ENCODE peak calls at places on chromosome 10, in seven cellular contexts. U, L, F, B, A, H and X are unnamed samples.
A peak's percentile ranks its signal among the peaks of the same experiment; 100 is the strongest.

GRCh38 chr10:13722747-13723657 is 136.2 kb downstream of the PRPF18 start:
- DNase-seq in U (no peak), L (no peak), F (peak; percentile 78), B (no peak), A (no peak), H (no peak), X (no peak)

GRCh38 chr10:49360271-49361177 is 35.4 kb downstream of the DRGX start:
- DNase-seq in U (no peak), L (peak; percentile 44), F (no peak), B (no peak), A (no peak), H (no peak), X (no peak)

GRCh38 chr10:6399241-6399701 is 180.8 kb downstream of the PRKCQ start:
- DNase-seq in U (peak; percentile 22), L (peak; percentile 32), F (peak; percentile 82), B (no peak), A (peak; percentile 24), H (peak; percentile 82), X (no peak)

GRCh38 chr10:127649642-127650041 is 87.3 kb upstream of the FOXI2 start:
- DNase-seq in U (peak; percentile 11), L (peak; percentile 11), F (no peak), B (peak; percentile 38), A (no peak), H (peak; percentile 27), X (peak; percentile 2)

GRCh38 chr10:127299956-127300689 is 103.7 kb upstream of the INSYN2A start:
- DNase-seq in U (no peak), L (no peak), F (no peak), B (no peak), A (no peak), H (no peak), X (no peak)

GRCh38 chr10:113047605-113047962 is 97.5 kb downstream of the TCF7L2 start:
- DNase-seq in U (no peak), L (no peak), F (no peak), B (no peak), A (no peak), H (no peak), X (peak; percentile 57)

GRCh38 chr10:947051-947450 is 15.5 kb upstream of the LARP4B start:
- DNase-seq in U (no peak), L (no peak), F (no peak), B (no peak), A (peak; percentile 39), H (no peak), X (peak; percentile 65)

GRCh38 chr10:70296406-70296899 is 12.6 kb upstream of the NPFFR1 start:
- DNase-seq in U (no peak), L (no peak), F (peak; percentile 89), B (no peak), A (no peak), H (peak; percentile 45), X (peak; percentile 82)

GRCh38 chr10:72088879-72089585 is 681 bp upstream of the SPOCK2 start:
- DNase-seq in U (no peak), L (no peak), F (no peak), B (no peak), A (no peak), H (no peak), X (peak; percentile 39)

GRCh38 chr10:75404335-75405200 is 3.0 kb upstream of the ZNF503 start:
- DNase-seq in U (no peak), L (peak; percentile 69), F (no peak), B (peak; percentile 62), A (peak; percentile 66), H (no peak), X (peak; percentile 82)

GRCh38 chr10:112653851-112654250 is 206.8 kb downstream of the VTI1A start:
- DNase-seq in U (no peak), L (no peak), F (no peak), B (no peak), A (no peak), H (no peak), X (no peak)

GRCh38 chr10:16853201-16853600 is 36.0 kb upstream of the RSU1 start:
- DNase-seq in U (no peak), L (peak; percentile 47), F (peak; percentile 68), B (no peak), A (no peak), H (peak; percentile 39), X (peak; percentile 36)

GRCh38 chr10:64523065-64523759 is 1002.0 kb downstream of the REEP3 start:
- DNase-seq in U (no peak), L (no peak), F (no peak), B (peak; percentile 35), A (no peak), H (no peak), X (no peak)

GRCh38 chr10:42976353-42977031 is 100.4 kb upstream of the RET start:
- DNase-seq in U (no peak), L (no peak), F (no peak), B (no peak), A (no peak), H (no peak), X (no peak)

GRCh38 chr10:132634241-132634946 is 96.8 kb downstream of the INPP5A start:
- DNase-seq in U (peak; percentile 10), L (no peak), F (no peak), B (no peak), A (no peak), H (no peak), X (peak; percentile 40)

GRCh38 chr10:36538945-36539586 is 586.3 kb upstream of the ANKRD30A start:
- DNase-seq in U (no peak), L (no peak), F (peak; percentile 87), B (no peak), A (no peak), H (peak; percentile 73), X (peak; percentile 67)

GRCh38 chr10:124005091-124005490 is 88.3 kb downstream of the CHST15 start:
- DNase-seq in U (no peak), L (no peak), F (no peak), B (peak; percentile 56), A (no peak), H (no peak), X (no peak)

GRCh38 chr10:11411926-11412545 is 199.4 kb downstream of the USP6NL start:
- DNase-seq in U (peak; percentile 23), L (no peak), F (no peak), B (no peak), A (no peak), H (no peak), X (no peak)

GRCh38 chr10:78846770-78847169 is 222.0 kb upstream of the ZMIZ1 start:
- DNase-seq in U (no peak), L (no peak), F (no peak), B (peak; percentile 84), A (no peak), H (no peak), X (no peak)

GRCh38 chr10:43126759-43127424 is 11.4 kb upstream of the CSGALNACT2 start:
- DNase-seq in U (peak; percentile 67), L (no peak), F (no peak), B (no peak), A (no peak), H (no peak), X (no peak)

GRCh38 chr10:127563718-127564553 is 14.8 kb downstream of the NPS start:
- DNase-seq in U (peak; percentile 31), L (peak; percentile 20), F (no peak), B (peak; percentile 51), A (no peak), H (peak; percentile 19), X (peak; percentile 5)

GRCh38 chr10:104643023-104643663 is 2.1 kb downstream of the SORCS3 start:
- DNase-seq in U (no peak), L (no peak), F (no peak), B (no peak), A (no peak), H (no peak), X (no peak)
- H3K4me3 ChIP-seq in U (no peak overlapping the region), L (peak overlapping the region; percentile 91), F (no peak overlapping the region), B (peak overlapping the region; percentile 56), A (no peak overlapping the region), H (peak overlapping the region; percentile 34), X (no peak overlapping the region)

DNA sequence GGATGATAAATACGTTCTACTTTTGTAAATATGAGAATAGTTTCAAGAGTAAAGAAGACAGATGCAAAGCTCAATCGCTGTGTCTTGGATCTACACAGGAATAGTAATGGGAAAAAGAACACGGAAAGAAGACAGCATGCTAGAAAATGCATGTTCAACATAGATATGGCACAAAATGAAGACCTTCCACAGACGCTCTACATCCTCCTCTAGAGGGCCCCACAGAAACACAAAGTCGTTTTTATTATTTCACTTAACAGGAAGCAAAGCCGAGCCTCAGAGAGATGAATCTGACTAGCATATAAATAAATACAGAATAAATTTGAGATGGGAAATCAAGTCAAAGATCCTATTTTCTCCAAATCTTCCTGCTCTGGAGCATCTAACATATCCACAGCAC is 292.6 kb downstream of the PARD3 start:
- DNase-seq in U (peak; percentile 52), L (peak; percentile 14), F (peak; percentile 35), B (peak; percentile 6), A (no peak), H (peak; percentile 78), X (peak; percentile 45)
- TF ChIP-seq CTCF in U (peak; percentile 80), L (peak; percentile 59), F (peak; percentile 59), B (peak; percentile 34), A (no peak), H (peak; percentile 62), X (peak; percentile 37)

GRCh38 chr10:119821172-119821571 is 51.5 kb downstream of the MCMBP start:
- DNase-seq in U (no peak), L (no peak), F (no peak), B (no peak), A (no peak), H (no peak), X (no peak)

GRCh38 chr10:119815671-119816070 is 57.0 kb downstream of the MCMBP start:
- DNase-seq in U (no peak), L (no peak), F (no peak), B (no peak), A (no peak), H (no peak), X (no peak)

GRCh38 chr10:119818889-119819270 is 53.8 kb downstream of the MCMBP start:
- DNase-seq in U (no peak), L (peak; percentile 33), F (no peak), B (no peak), A (no peak), H (no peak), X (no peak)

GRCh38 chr10:119812684-119813083 is 60.0 kb downstream of the MCMBP start:
- DNase-seq in U (no peak), L (no peak), F (no peak), B (no peak), A (no peak), H (no peak), X (no peak)

GRCh38 chr10:119817991-119818888 is 54.4 kb downstream of the MCMBP start:
- DNase-seq in U (no peak), L (peak; percentile 86), F (peak; percentile 53), B (no peak), A (peak; percentile 36), H (no peak), X (peak; percentile 40)
- H3K4me3 ChIP-seq in U (no peak overlapping the region), L (peak overlapping the region; percentile 30), F (peak overlapping the region; percentile 34), B (no peak overlapping the region), A (peak overlapping the region; percentile 26), H (no peak overlapping the region), X (peak overlapping the region; percentile 34)

DNA sequence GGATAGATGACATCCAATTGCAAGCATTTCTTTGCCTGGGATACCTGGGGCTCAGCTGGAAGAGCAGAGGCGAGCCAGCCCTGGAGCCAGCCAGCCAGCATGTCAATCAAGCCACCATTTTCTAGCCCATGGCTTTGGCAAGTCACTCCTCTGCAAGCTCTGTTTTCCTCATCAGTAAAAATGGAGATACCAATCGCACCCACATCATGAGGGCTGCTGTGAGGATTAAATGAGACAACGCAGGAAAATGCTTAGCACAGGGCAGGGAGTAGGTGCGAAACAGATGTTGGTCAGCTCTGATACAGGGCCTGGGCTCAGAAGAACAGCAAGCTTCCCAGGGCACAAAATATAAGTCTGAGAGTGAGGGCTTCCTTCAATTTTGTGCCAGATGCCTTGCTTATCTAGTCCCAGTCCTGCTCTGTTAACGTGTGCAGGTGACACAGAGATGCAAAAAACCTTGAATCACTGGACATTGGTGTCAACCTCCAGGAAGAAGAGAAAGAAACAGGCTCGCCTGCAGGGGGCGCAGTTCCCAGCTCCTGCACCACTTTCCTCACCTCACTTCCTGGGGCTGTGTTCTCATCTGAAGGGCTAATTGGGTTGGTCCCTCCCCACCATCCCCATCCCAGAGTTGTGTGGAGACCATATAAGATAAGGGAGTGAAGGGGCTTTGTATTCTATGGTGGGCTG is 72.8 kb upstream of the CACUL1 start:
- DNase-seq in U (no peak), L (no peak), F (no peak), B (no peak), A (no peak), H (no peak), X (no peak)
- TF ChIP-seq CTCF in U (peak; percentile 70), L (peak; percentile 31), F (no peak), B (peak; percentile 63), A (no peak), H (peak; percentile 16), X (peak; percentile 26)